ENCODE peak calls at places on chromosomes 2 and 18, in seven cellular contexts. One of them, this sample, is unnamed.
A peak's percentile ranks its signal among the peaks of the same experiment; 100 is the strongest.

GRCh38 chr18:64100136-64100922 is 48.6 kb downstream of the LINC00305 start:
- DNase-seq in IMR-90: no peak
- DNase-seq in H9: no peak
- DNase-seq in mesendoderm: no peak
- DNase-seq in H1: no peak
- DNase-seq in trophoblast cell: no peak
- DNase-seq in mesenchymal stem cell: no peak
- DNase-seq in this sample: no peak

GRCh38 chr2:105431367-105432088 is 32.7 kb upstream of the FHL2 start:
- DNase-seq in IMR-90: peak; percentile 35
- DNase-seq in H9: no peak
- DNase-seq in mesendoderm: no peak
- DNase-seq in H1: no peak
- DNase-seq in trophoblast cell: no peak
- DNase-seq in mesenchymal stem cell: peak; percentile 61
- DNase-seq in this sample: no peak

GRCh38 chr2:189702071-189702470 is 27.6 kb downstream of the ANKAR start:
- DNase-seq in IMR-90: no peak
- DNase-seq in H9: no peak
- DNase-seq in mesendoderm: peak; percentile 57
- DNase-seq in H1: no peak
- DNase-seq in trophoblast cell: no peak
- DNase-seq in mesenchymal stem cell: peak; percentile 33
- DNase-seq in this sample: no peak

GRCh38 chr2:129699781-129700573 is 279.5 kb upstream of the RAB6C start:
- DNase-seq in IMR-90: no peak
- DNase-seq in H9: no peak
- DNase-seq in mesendoderm: no peak
- DNase-seq in H1: no peak
- DNase-seq in trophoblast cell: no peak
- DNase-seq in mesenchymal stem cell: no peak
- DNase-seq in this sample: no peak

GRCh38 chr2:111227716-111228141 is 107.0 kb downstream of the BCL2L11 start:
- DNase-seq in IMR-90: peak; percentile 65
- DNase-seq in H9: peak; percentile 41
- DNase-seq in mesendoderm: peak; percentile 93
- DNase-seq in H1: no peak
- DNase-seq in trophoblast cell: peak; percentile 40
- DNase-seq in mesenchymal stem cell: peak; percentile 54
- DNase-seq in this sample: peak; percentile 12

GRCh38 chr2:191959209-191959608 is 112.3 kb upstream of the CAVIN2 start:
- DNase-seq in IMR-90: no peak
- DNase-seq in H9: no peak
- DNase-seq in mesendoderm: no peak
- DNase-seq in H1: no peak
- DNase-seq in trophoblast cell: no peak
- DNase-seq in mesenchymal stem cell: no peak
- DNase-seq in this sample: no peak

GRCh38 chr2:217794133-217794986 is 208.4 kb downstream of the TNS1 start:
- DNase-seq in IMR-90: no peak
- DNase-seq in H9: no peak
- DNase-seq in mesendoderm: no peak
- DNase-seq in H1: no peak
- DNase-seq in trophoblast cell: peak; percentile 72
- DNase-seq in mesenchymal stem cell: no peak
- DNase-seq in this sample: no peak

GRCh38 chr2:214648520-214648919 is 161.0 kb downstream of the BARD1 start:
- DNase-seq in IMR-90: peak; percentile 23
- DNase-seq in H9: no peak
- DNase-seq in mesendoderm: no peak
- DNase-seq in H1: no peak
- DNase-seq in trophoblast cell: no peak
- DNase-seq in mesenchymal stem cell: no peak
- DNase-seq in this sample: no peak

GRCh38 chr2:62774555-62775366 is 69.2 kb downstream of the EHBP1 start:
- DNase-seq in IMR-90: peak; percentile 63
- DNase-seq in H9: no peak
- DNase-seq in mesendoderm: peak; percentile 29
- DNase-seq in H1: no peak
- DNase-seq in trophoblast cell: peak; percentile 80
- DNase-seq in mesenchymal stem cell: peak; percentile 65
- DNase-seq in this sample: peak; percentile 21

GRCh38 chr2:33051586-33052385 is 105.0 kb downstream of the LTBP1 start:
- DNase-seq in IMR-90: peak; percentile 70
- DNase-seq in H9: no peak
- DNase-seq in mesendoderm: no peak
- DNase-seq in H1: no peak
- DNase-seq in trophoblast cell: peak; percentile 97
- DNase-seq in mesenchymal stem cell: peak; percentile 84
- DNase-seq in this sample: no peak

GRCh38 chr2:190859347-190860297 is 21.0 kb upstream of the GLS start:
- DNase-seq in IMR-90: peak; percentile 62
- DNase-seq in H9: no peak
- DNase-seq in mesendoderm: peak; percentile 58
- DNase-seq in H1: no peak
- DNase-seq in trophoblast cell: peak; percentile 79
- DNase-seq in mesenchymal stem cell: no peak
- DNase-seq in this sample: no peak

GRCh38 chr2:207135340-207135739 is 30.4 kb downstream of the KLF7 start:
- DNase-seq in IMR-90: peak; percentile 56
- DNase-seq in H9: no peak
- DNase-seq in mesendoderm: peak; percentile 81
- DNase-seq in H1: no peak
- DNase-seq in trophoblast cell: peak; percentile 37
- DNase-seq in mesenchymal stem cell: peak; percentile 80
- DNase-seq in this sample: no peak

GRCh38 chr2:218618102-218618860 is 10.6 kb downstream of the PLCD4 start:
- DNase-seq in IMR-90: no peak
- DNase-seq in H9: no peak
- DNase-seq in mesendoderm: peak; percentile 14
- DNase-seq in H1: no peak
- DNase-seq in trophoblast cell: no peak
- DNase-seq in mesenchymal stem cell: no peak
- DNase-seq in this sample: no peak

GRCh38 chr2:65040414-65041261 is 15.6 kb upstream of the CEP68 start:
- DNase-seq in IMR-90: peak; percentile 84
- DNase-seq in H9: peak; percentile 74
- DNase-seq in mesendoderm: peak; percentile 77
- DNase-seq in H1: no peak
- DNase-seq in trophoblast cell: peak; percentile 94
- DNase-seq in mesenchymal stem cell: peak; percentile 81
- DNase-seq in this sample: peak; percentile 65

GRCh38 chr2:11665510-11666362 is 4.3 kb downstream of the NTSR2 start:
- DNase-seq in IMR-90: no peak
- DNase-seq in H9: no peak
- DNase-seq in mesendoderm: no peak
- DNase-seq in H1: no peak
- DNase-seq in trophoblast cell: peak; percentile 5
- DNase-seq in mesenchymal stem cell: no peak
- DNase-seq in this sample: no peak

GRCh38 chr2:11667194-11667593 is 2.8 kb downstream of the NTSR2 start:
- DNase-seq in IMR-90: no peak
- DNase-seq in H9: no peak
- DNase-seq in mesendoderm: no peak
- DNase-seq in H1: no peak
- DNase-seq in trophoblast cell: no peak
- DNase-seq in mesenchymal stem cell: no peak
- DNase-seq in this sample: no peak

GRCh38 chr2:11662882-11663281 is 7.1 kb downstream of the NTSR2 start:
- DNase-seq in IMR-90: no peak
- DNase-seq in H9: no peak
- DNase-seq in mesendoderm: no peak
- DNase-seq in H1: no peak
- DNase-seq in trophoblast cell: no peak
- DNase-seq in mesenchymal stem cell: no peak
- DNase-seq in this sample: no peak

GRCh38 chr2:11663427-11663826 is 6.6 kb downstream of the NTSR2 start:
- DNase-seq in IMR-90: peak; percentile 59
- DNase-seq in H9: no peak
- DNase-seq in mesendoderm: no peak
- DNase-seq in H1: no peak
- DNase-seq in trophoblast cell: no peak
- DNase-seq in mesenchymal stem cell: no peak
- DNase-seq in this sample: no peak

DNA sequence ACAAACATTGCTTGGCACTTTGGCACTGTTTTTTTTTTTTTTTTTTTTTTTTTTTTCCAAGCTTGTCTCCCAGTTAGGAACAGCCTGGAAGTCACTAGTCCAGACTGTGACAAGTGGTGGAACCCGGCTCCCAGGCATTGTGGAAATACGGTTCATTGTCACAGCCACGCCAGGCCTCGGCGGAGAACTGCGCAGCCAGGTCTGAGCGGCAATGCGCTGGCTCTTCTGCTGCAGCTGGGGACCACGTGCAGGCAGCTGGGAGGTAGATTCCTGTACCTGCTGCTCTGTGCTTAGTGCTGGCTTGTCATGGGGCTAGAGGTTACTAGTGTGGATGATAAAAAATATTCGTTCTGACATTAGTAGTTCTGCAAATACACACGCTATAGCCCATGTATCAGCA is 5.0 kb downstream of the NTSR2 start:
- DNase-seq in IMR-90: no peak
- DNase-seq in H9: no peak
- DNase-seq in mesendoderm: no peak
- DNase-seq in H1: no peak
- DNase-seq in trophoblast cell: no peak
- DNase-seq in mesenchymal stem cell: no peak
- DNase-seq in this sample: no peak
- H3K18ac ChIP-seq in IMR-90: no peak overlapping the region
- H3K18ac ChIP-seq in H9: no peak overlapping the region
- H3K18ac ChIP-seq in mesendoderm: no peak overlapping the region
- H3K18ac ChIP-seq in H1: no peak overlapping the region
- H3K18ac ChIP-seq in trophoblast cell: no peak overlapping the region
- H3K18ac ChIP-seq in mesenchymal stem cell: no peak overlapping the region
- H3K18ac ChIP-seq in this sample: no peak overlapping the region

GRCh38 chr2:86461042-86461743 is 20.0 kb downstream of the KDM3A start:
- DNase-seq in IMR-90: no peak
- DNase-seq in H9: no peak
- DNase-seq in mesendoderm: no peak
- DNase-seq in H1: no peak
- DNase-seq in trophoblast cell: no peak
- DNase-seq in mesenchymal stem cell: no peak
- DNase-seq in this sample: no peak

GRCh38 chr2:86468162-86469033 is 27.2 kb downstream of the KDM3A start:
- DNase-seq in IMR-90: no peak
- DNase-seq in H9: no peak
- DNase-seq in mesendoderm: no peak
- DNase-seq in H1: no peak
- DNase-seq in trophoblast cell: no peak
- DNase-seq in mesenchymal stem cell: no peak
- DNase-seq in this sample: no peak

GRCh38 chr2:86466306-86466705 is 25.1 kb downstream of the KDM3A start:
- DNase-seq in IMR-90: no peak
- DNase-seq in H9: no peak
- DNase-seq in mesendoderm: no peak
- DNase-seq in H1: no peak
- DNase-seq in trophoblast cell: no peak
- DNase-seq in mesenchymal stem cell: no peak
- DNase-seq in this sample: no peak

DNA sequence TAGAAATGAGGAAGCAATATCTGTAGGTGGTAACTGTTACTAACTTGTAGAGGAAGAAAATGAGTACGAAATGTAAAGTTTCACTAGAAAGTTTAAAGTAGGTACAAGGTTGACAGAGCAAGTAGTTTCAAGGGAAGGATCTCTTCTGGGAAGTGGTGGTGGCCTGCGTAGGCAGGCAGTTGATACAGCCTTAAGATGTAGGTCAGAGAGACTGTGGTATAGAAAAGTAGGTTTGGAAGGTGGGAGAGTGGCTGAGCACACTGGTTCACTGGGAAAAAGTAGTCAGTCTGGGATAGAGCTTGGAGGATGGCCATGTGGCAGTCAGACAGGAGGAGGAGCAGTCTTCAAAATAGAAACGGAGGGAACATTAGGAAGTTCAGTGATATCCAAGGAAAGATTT is 23.5 kb downstream of the KDM3A start:
- DNase-seq in IMR-90: no peak
- DNase-seq in H9: no peak
- DNase-seq in mesendoderm: no peak
- DNase-seq in H1: no peak
- DNase-seq in trophoblast cell: no peak
- DNase-seq in mesenchymal stem cell: no peak
- DNase-seq in this sample: no peak
- H3K9ac ChIP-seq in IMR-90: no peak overlapping the region
- H3K9ac ChIP-seq in H9: no peak overlapping the region
- H3K9ac ChIP-seq in mesendoderm: no peak overlapping the region
- H3K9ac ChIP-seq in H1: no peak overlapping the region
- H3K9ac ChIP-seq in trophoblast cell: no peak overlapping the region
- H3K9ac ChIP-seq in mesenchymal stem cell: no peak overlapping the region
- H3K9ac ChIP-seq in this sample: no peak overlapping the region

DNA sequence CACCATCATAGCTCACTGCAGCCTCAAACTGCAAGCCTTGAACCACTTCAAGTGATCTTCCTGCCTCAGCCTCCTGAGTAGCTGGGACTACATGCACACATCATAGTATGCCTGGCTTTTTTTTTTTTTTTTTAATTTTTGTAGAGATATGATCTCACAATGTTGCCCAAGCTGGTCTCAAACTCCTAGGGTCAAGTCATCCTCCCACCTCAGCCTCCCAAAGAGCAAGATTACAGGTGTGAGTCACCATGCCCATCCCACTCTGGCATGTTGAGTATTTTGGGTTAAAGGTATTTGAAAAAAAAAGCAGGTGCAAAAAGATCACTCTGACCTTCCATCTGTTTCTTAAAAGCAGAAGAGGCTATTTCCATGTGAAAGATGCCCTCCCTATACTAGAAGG is 86.4 kb upstream of the FZD7 start:
- DNase-seq in IMR-90: no peak
- DNase-seq in H9: no peak
- DNase-seq in mesendoderm: no peak
- DNase-seq in H1: no peak
- DNase-seq in trophoblast cell: peak; percentile 86
- DNase-seq in mesenchymal stem cell: no peak
- DNase-seq in this sample: no peak
- H2AK5ac ChIP-seq in IMR-90: no peak overlapping the region
- H2AK5ac ChIP-seq in H9: no peak overlapping the region
- H2AK5ac ChIP-seq in mesendoderm: no peak overlapping the region
- H2AK5ac ChIP-seq in H1: no peak overlapping the region
- H2AK5ac ChIP-seq in trophoblast cell: no peak overlapping the region
- H2AK5ac ChIP-seq in mesenchymal stem cell: no peak overlapping the region
- H2AK5ac ChIP-seq in this sample: no peak overlapping the region

DNA sequence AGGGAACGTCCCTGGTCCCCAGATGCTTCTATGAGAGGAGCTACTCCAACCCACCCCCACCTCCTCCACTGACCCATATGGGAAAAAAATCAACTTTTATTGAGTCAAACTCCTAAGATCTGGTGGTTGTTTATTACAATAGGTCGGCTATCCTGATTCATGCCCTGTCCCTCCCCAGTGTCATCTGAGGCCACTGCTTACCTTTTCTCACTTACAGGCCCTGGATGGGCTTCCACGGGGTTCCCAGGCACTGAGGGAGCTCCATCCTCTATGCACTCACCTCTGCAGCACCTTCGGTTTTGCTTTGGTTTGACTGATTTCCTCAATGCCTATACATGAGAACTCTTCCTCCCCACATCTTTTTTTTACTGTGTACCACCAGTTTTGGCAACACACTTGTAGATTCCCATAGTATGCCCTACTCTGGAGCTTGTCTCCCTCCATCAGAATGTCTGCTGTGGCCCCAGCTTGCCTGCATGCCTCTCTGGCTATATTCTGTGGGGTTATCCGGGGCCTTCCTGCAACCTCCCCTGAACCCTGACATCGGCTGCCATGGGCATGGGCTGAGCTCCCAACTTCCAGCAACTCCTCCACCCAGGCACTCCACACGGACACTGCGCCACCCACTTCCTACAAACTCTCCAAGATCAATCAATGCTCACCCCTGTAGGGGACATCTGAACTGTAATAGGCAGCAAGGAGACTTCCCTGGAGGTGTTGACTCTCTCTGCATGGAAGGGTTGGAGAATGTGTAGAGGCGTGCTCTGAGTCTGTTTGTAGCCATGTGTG is 236.1 kb downstream of the VAPA start:
- DNase-seq in IMR-90: no peak
- DNase-seq in H9: no peak
- DNase-seq in mesendoderm: no peak
- DNase-seq in H1: no peak
- DNase-seq in trophoblast cell: no peak
- DNase-seq in mesenchymal stem cell: no peak
- DNase-seq in this sample: no peak
- H3K18ac ChIP-seq in IMR-90: no peak overlapping the region
- H3K18ac ChIP-seq in H9: no peak overlapping the region
- H3K18ac ChIP-seq in mesendoderm: no peak overlapping the region
- H3K18ac ChIP-seq in H1: no peak overlapping the region
- H3K18ac ChIP-seq in trophoblast cell: no peak overlapping the region
- H3K18ac ChIP-seq in mesenchymal stem cell: no peak overlapping the region
- H3K18ac ChIP-seq in this sample: no peak overlapping the region

This sample was measured in neuronal stem cell.